ENCODE peak calls at places on chromosomes 5 and 9, in eight cellular contexts. Y, L, P, I, W, O, V and F are unnamed samples.

GRCh38 chr5:3594514-3595101 is 1.0 kb upstream of the IRX1 start:
- DNase-seq in Y (no peak), L (no peak), P (no peak), I (no peak), W (no peak), O (no peak), V (no peak), F (no peak)

GRCh38 chr9:72355153-72355552 is 9.9 kb downstream of the ZFAND5 start:
- DNase-seq in Y (no peak), L (no peak), P (no peak), I (no peak), W (no peak), O (no peak), V (no peak), F (no peak)

GRCh38 chr9:89464991-89465390 is 32.9 kb downstream of the SEMA4D start:
- DNase-seq in Y (no peak), L (no peak), P (no peak), I (no peak), W (no peak), O (no peak), V (no peak), F (no peak)

GRCh38 chr9:97555164-97555563 is 53.7 kb downstream of the TMOD1 start:
- DNase-seq in Y (no peak), L (no peak), P (no peak), I (no peak), W (no peak), O (no peak), V (no peak), F (peak)

GRCh38 chr5:124806857-124807196 is 60.4 kb upstream of the ZNF608 start:
- DNase-seq in Y (no peak), L (no peak), P (no peak), I (no peak), W (no peak), O (no peak), V (no peak), F (no peak)

GRCh38 chr5:9599391-9599790 is 30.8 kb downstream of the TAS2R1 start:
- DNase-seq in Y (no peak), L (no peak), P (no peak), I (no peak), W (no peak), O (no peak), V (no peak), F (no peak)

GRCh38 chr5:59813761-59814562 is 79.6 kb downstream of the PDE4D start:
- DNase-seq in Y (no peak), L (no peak), P (peak), I (peak), W (peak), O (no peak), V (peak), F (no peak)

GRCh38 chr9:33813712-33814641 is 3.0 kb upstream of the UBE2R2 start:
- DNase-seq in Y (peak), L (peak), P (no peak), I (peak), W (peak), O (no peak), V (peak), F (no peak)

GRCh38 chr5:161548472-161549094 is 2.1 kb upstream of the GABRB2 start:
- DNase-seq in Y (no peak), L (no peak), P (no peak), I (no peak), W (no peak), O (peak), V (no peak), F (no peak)

GRCh38 chr5:179207470-179207869 is 137.8 kb downstream of the ADAMTS2 start:
- DNase-seq in Y (no peak), L (no peak), P (no peak), I (no peak), W (no peak), O (no peak), V (no peak), F (no peak)

GRCh38 chr5:83281658-83282057 is 189.9 kb upstream of the VCAN start:
- DNase-seq in Y (peak), L (no peak), P (no peak), I (no peak), W (no peak), O (no peak), V (no peak), F (no peak)

GRCh38 chr5:100667021-100667671 is 132.0 kb downstream of the FAM174A start:
- DNase-seq in Y (peak), L (no peak), P (no peak), I (no peak), W (no peak), O (no peak), V (no peak), F (no peak)

GRCh38 chr9:118238139-118238538 is 533.9 kb downstream of the TLR4 start:
- DNase-seq in Y (no peak), L (no peak), P (no peak), I (no peak), W (no peak), O (no peak), V (no peak), F (no peak)

GRCh38 chr5:73564644-73565165 is 734 bp downstream of the ANKRA2 start:
- DNase-seq in Y (no peak), L (peak), P (peak), I (no peak), W (peak), O (no peak), V (no peak), F (no peak)

GRCh38 chr5:65084774-65085173 is 316.0 kb downstream of the CWC27 start:
- DNase-seq in Y (no peak), L (no peak), P (no peak), I (no peak), W (no peak), O (no peak), V (no peak), F (no peak)

GRCh38 chr5:64594601-64595518 is 89.0 kb downstream of the RGS7BP start:
- DNase-seq in Y (no peak), L (no peak), P (no peak), I (peak), W (peak), O (no peak), V (no peak), F (no peak)

GRCh38 chr9:109274768-109275596 is 45.9 kb downstream of the EPB41L4B start:
- DNase-seq in Y (no peak), L (no peak), P (no peak), I (peak), W (peak), O (peak), V (no peak), F (no peak)

GRCh38 chr9:91844170-91844569 is 105.9 kb downstream of the ROR2 start:
- DNase-seq in Y (no peak), L (no peak), P (no peak), I (no peak), W (no peak), O (no peak), V (no peak), F (no peak)

GRCh38 chr5:76804266-76804665 is 14.6 kb upstream of the F2RL1 start:
- DNase-seq in Y (no peak), L (no peak), P (no peak), I (no peak), W (no peak), O (no peak), V (no peak), F (no peak)